ENCODE peak calls at places on chromosomes 2 and 18, in nine cellular contexts. One of them, this sample, is unnamed.

GRCh38 chr18:25335062-25335461 is 16.9 kb downstream of the ZNF521 start:
- DNase-seq in neural crest cell: no peak
- DNase-seq in GM13977: no peak
- DNase-seq in tibial artery: no peak
- DNase-seq in GM23338: no peak
- DNase-seq in D721Med: no peak
- DNase-seq in ovary: no peak
- DNase-seq in RWPE1: no peak
- DNase-seq in NB4: no peak
- DNase-seq in this sample: no peak

GRCh38 chr2:161306919-161307318 is 1.3 kb upstream of the PSMD14 start:
- DNase-seq in neural crest cell: no peak
- DNase-seq in GM13977: no peak
- DNase-seq in tibial artery: no peak
- DNase-seq in GM23338: peak
- DNase-seq in D721Med: no peak
- DNase-seq in ovary: no peak
- DNase-seq in RWPE1: no peak
- DNase-seq in NB4: peak
- DNase-seq in this sample: no peak

GRCh38 chr2:222568866-222569265 is 87.0 kb downstream of the FARSB start:
- DNase-seq in neural crest cell: no peak
- DNase-seq in GM13977: no peak
- DNase-seq in tibial artery: no peak
- DNase-seq in GM23338: peak
- DNase-seq in D721Med: no peak
- DNase-seq in ovary: peak
- DNase-seq in RWPE1: no peak
- DNase-seq in NB4: no peak
- DNase-seq in this sample: no peak

GRCh38 chr2:216057688-216058193 is 23.9 kb downstream of the PECR start:
- DNase-seq in neural crest cell: no peak
- DNase-seq in GM13977: peak
- DNase-seq in tibial artery: no peak
- DNase-seq in GM23338: peak
- DNase-seq in D721Med: no peak
- DNase-seq in ovary: no peak
- DNase-seq in RWPE1: peak
- DNase-seq in NB4: peak
- DNase-seq in this sample: peak

GRCh38 chr18:9094307-9095226 is 7.9 kb upstream of the NDUFV2 start:
- DNase-seq in neural crest cell: no peak
- DNase-seq in GM13977: no peak
- DNase-seq in tibial artery: no peak
- DNase-seq in GM23338: no peak
- DNase-seq in D721Med: no peak
- DNase-seq in ovary: no peak
- DNase-seq in RWPE1: peak
- DNase-seq in NB4: no peak
- DNase-seq in this sample: no peak

GRCh38 chr18:30527917-30528316 is 514.6 kb downstream of the DSC3 start:
- DNase-seq in neural crest cell: no peak
- DNase-seq in GM13977: no peak
- DNase-seq in tibial artery: no peak
- DNase-seq in GM23338: no peak
- DNase-seq in D721Med: no peak
- DNase-seq in ovary: no peak
- DNase-seq in RWPE1: no peak
- DNase-seq in NB4: no peak
- DNase-seq in this sample: no peak

GRCh38 chr18:28039078-28039477 is 137.9 kb downstream of the CDH2 start:
- DNase-seq in neural crest cell: no peak
- DNase-seq in GM13977: no peak
- DNase-seq in tibial artery: no peak
- DNase-seq in GM23338: no peak
- DNase-seq in D721Med: no peak
- DNase-seq in ovary: no peak
- DNase-seq in RWPE1: peak
- DNase-seq in NB4: no peak
- DNase-seq in this sample: no peak

GRCh38 chr2:63589148-63589972 is 597 bp downstream of the MDH1 start:
- DNase-seq in neural crest cell: no peak
- DNase-seq in GM13977: no peak
- DNase-seq in tibial artery: no peak
- DNase-seq in GM23338: peak
- DNase-seq in D721Med: no peak
- DNase-seq in ovary: no peak
- DNase-seq in RWPE1: peak
- DNase-seq in NB4: peak
- DNase-seq in this sample: no peak

GRCh38 chr18:68803371-68803770 is 5.5 kb downstream of the CCDC102B start:
- DNase-seq in neural crest cell: no peak
- DNase-seq in GM13977: no peak
- DNase-seq in tibial artery: peak
- DNase-seq in GM23338: no peak
- DNase-seq in D721Med: peak
- DNase-seq in ovary: no peak
- DNase-seq in RWPE1: no peak
- DNase-seq in NB4: no peak
- DNase-seq in this sample: peak

GRCh38 chr2:195666113-195666712 is 9.2 kb downstream of the SLC39A10 start:
- DNase-seq in neural crest cell: no peak
- DNase-seq in GM13977: no peak
- DNase-seq in tibial artery: no peak
- DNase-seq in GM23338: no peak
- DNase-seq in D721Med: no peak
- DNase-seq in ovary: no peak
- DNase-seq in RWPE1: no peak
- DNase-seq in NB4: no peak
- DNase-seq in this sample: no peak

GRCh38 chr2:240251848-240252190 is 111.4 kb upstream of the OTOS start:
- DNase-seq in neural crest cell: no peak
- DNase-seq in GM13977: no peak
- DNase-seq in tibial artery: peak
- DNase-seq in GM23338: no peak
- DNase-seq in D721Med: no peak
- DNase-seq in ovary: no peak
- DNase-seq in RWPE1: no peak
- DNase-seq in NB4: no peak
- DNase-seq in this sample: no peak

GRCh38 chr18:46497129-46497528 is 159.9 kb downstream of the LOXHD1 start:
- DNase-seq in neural crest cell: peak
- DNase-seq in GM13977: no peak
- DNase-seq in tibial artery: no peak
- DNase-seq in GM23338: peak
- DNase-seq in D721Med: no peak
- DNase-seq in ovary: no peak
- DNase-seq in RWPE1: peak
- DNase-seq in NB4: peak
- DNase-seq in this sample: no peak

GRCh38 chr2:226077031-226077430 is 677.5 kb downstream of the NYAP2 start:
- DNase-seq in neural crest cell: no peak
- DNase-seq in GM13977: no peak
- DNase-seq in tibial artery: no peak
- DNase-seq in GM23338: no peak
- DNase-seq in D721Med: no peak
- DNase-seq in ovary: no peak
- DNase-seq in RWPE1: no peak
- DNase-seq in NB4: no peak
- DNase-seq in this sample: no peak

GRCh38 chr2:189933041-189933440 is 129.5 kb downstream of the MSTN start:
- DNase-seq in neural crest cell: no peak
- DNase-seq in GM13977: peak
- DNase-seq in tibial artery: no peak
- DNase-seq in GM23338: no peak
- DNase-seq in D721Med: no peak
- DNase-seq in ovary: no peak
- DNase-seq in RWPE1: no peak
- DNase-seq in NB4: no peak
- DNase-seq in this sample: no peak

GRCh38 chr2:177344316-177344715 is 48.3 kb upstream of the AGPS start:
- DNase-seq in neural crest cell: no peak
- DNase-seq in GM13977: no peak
- DNase-seq in tibial artery: no peak
- DNase-seq in GM23338: no peak
- DNase-seq in D721Med: no peak
- DNase-seq in ovary: no peak
- DNase-seq in RWPE1: no peak
- DNase-seq in NB4: no peak
- DNase-seq in this sample: no peak
- TF ChIP-seq CTCF in neural crest cell: peak
- TF ChIP-seq CTCF in GM13977: no peak
- TF ChIP-seq CTCF in tibial artery: no peak
- TF ChIP-seq CTCF in GM23338: peak
- TF ChIP-seq CTCF in D721Med: no peak
- TF ChIP-seq CTCF in ovary: no peak
- TF ChIP-seq CTCF in RWPE1: no peak
- TF ChIP-seq CTCF in NB4: no peak
- TF ChIP-seq CTCF in this sample: no peak

DNA sequence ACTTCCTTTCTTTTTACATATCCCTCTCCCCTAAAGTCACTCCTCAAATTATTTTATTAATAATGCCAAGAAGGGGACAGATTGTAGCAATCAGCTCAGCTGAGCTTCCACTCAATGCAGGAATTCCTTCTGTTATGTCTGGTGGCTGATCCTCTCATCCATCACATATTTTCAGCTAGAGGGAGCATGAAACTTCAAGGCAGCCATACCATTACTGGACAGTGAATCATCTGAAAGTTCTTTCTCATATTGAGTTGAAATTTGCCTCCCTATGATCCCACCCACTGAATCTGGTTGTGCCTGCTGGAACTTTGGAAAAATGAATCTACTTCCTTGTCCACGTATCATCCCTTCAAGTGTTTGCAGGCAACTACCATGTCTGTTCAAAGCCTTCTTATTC is 11.2 kb downstream of the ZNF385B start:
- DNase-seq in neural crest cell: no peak
- DNase-seq in GM13977: no peak
- DNase-seq in tibial artery: no peak
- DNase-seq in GM23338: no peak
- DNase-seq in D721Med: no peak
- DNase-seq in ovary: no peak
- DNase-seq in RWPE1: peak
- DNase-seq in NB4: no peak
- DNase-seq in this sample: no peak
- TF ChIP-seq CTCF in neural crest cell: no peak
- TF ChIP-seq CTCF in GM13977: no peak
- TF ChIP-seq CTCF in tibial artery: no peak
- TF ChIP-seq CTCF in GM23338: peak
- TF ChIP-seq CTCF in D721Med: no peak
- TF ChIP-seq CTCF in ovary: no peak
- TF ChIP-seq CTCF in RWPE1: no peak
- TF ChIP-seq CTCF in NB4: no peak
- TF ChIP-seq CTCF in this sample: no peak

GRCh38 chr18:34611904-34612303 is 98.2 kb upstream of the DTNA start:
- DNase-seq in neural crest cell: no peak
- DNase-seq in GM13977: no peak
- DNase-seq in tibial artery: no peak
- DNase-seq in GM23338: no peak
- DNase-seq in D721Med: no peak
- DNase-seq in ovary: no peak
- DNase-seq in RWPE1: no peak
- DNase-seq in NB4: no peak
- DNase-seq in this sample: no peak

GRCh38 chr18:34608064-34608463 is 102.0 kb upstream of the DTNA start:
- DNase-seq in neural crest cell: no peak
- DNase-seq in GM13977: no peak
- DNase-seq in tibial artery: no peak
- DNase-seq in GM23338: no peak
- DNase-seq in D721Med: no peak
- DNase-seq in ovary: no peak
- DNase-seq in RWPE1: no peak
- DNase-seq in NB4: no peak
- DNase-seq in this sample: no peak

GRCh38 chr18:34609991-34610658 is 100.0 kb upstream of the DTNA start:
- DNase-seq in neural crest cell: no peak
- DNase-seq in GM13977: no peak
- DNase-seq in tibial artery: no peak
- DNase-seq in GM23338: no peak
- DNase-seq in D721Med: no peak
- DNase-seq in ovary: no peak
- DNase-seq in RWPE1: no peak
- DNase-seq in NB4: no peak
- DNase-seq in this sample: no peak
- TF ChIP-seq CTCF in neural crest cell: no peak
- TF ChIP-seq CTCF in GM13977: no peak
- TF ChIP-seq CTCF in tibial artery: no peak
- TF ChIP-seq CTCF in GM23338: no peak
- TF ChIP-seq CTCF in D721Med: no peak
- TF ChIP-seq CTCF in ovary: no peak
- TF ChIP-seq CTCF in RWPE1: no peak
- TF ChIP-seq CTCF in NB4: no peak
- TF ChIP-seq CTCF in this sample: no peak

GRCh38 chr18:80170395-80171094 is 61.5 kb downstream of the ADNP2 start:
- DNase-seq in neural crest cell: no peak
- DNase-seq in GM13977: no peak
- DNase-seq in tibial artery: no peak
- DNase-seq in GM23338: no peak
- DNase-seq in D721Med: no peak
- DNase-seq in ovary: no peak
- DNase-seq in RWPE1: no peak
- DNase-seq in NB4: no peak
- DNase-seq in this sample: no peak
- TF ChIP-seq CTCF in neural crest cell: no peak
- TF ChIP-seq CTCF in GM13977: no peak
- TF ChIP-seq CTCF in tibial artery: no peak
- TF ChIP-seq CTCF in GM23338: no peak
- TF ChIP-seq CTCF in D721Med: no peak
- TF ChIP-seq CTCF in ovary: no peak
- TF ChIP-seq CTCF in RWPE1: no peak
- TF ChIP-seq CTCF in NB4: no peak
- TF ChIP-seq CTCF in this sample: no peak

GRCh38 chr2:24024018-24024417 is 14.1 kb downstream of the MFSD2B start:
- DNase-seq in neural crest cell: no peak
- DNase-seq in GM13977: no peak
- DNase-seq in tibial artery: no peak
- DNase-seq in GM23338: peak
- DNase-seq in D721Med: no peak
- DNase-seq in ovary: peak
- DNase-seq in RWPE1: no peak
- DNase-seq in NB4: no peak
- DNase-seq in this sample: no peak
- TF ChIP-seq CTCF in neural crest cell: no peak
- TF ChIP-seq CTCF in GM13977: peak
- TF ChIP-seq CTCF in tibial artery: no peak
- TF ChIP-seq CTCF in GM23338: peak
- TF ChIP-seq CTCF in D721Med: no peak
- TF ChIP-seq CTCF in ovary: no peak
- TF ChIP-seq CTCF in RWPE1: no peak
- TF ChIP-seq CTCF in NB4: peak
- TF ChIP-seq CTCF in this sample: no peak

DNA sequence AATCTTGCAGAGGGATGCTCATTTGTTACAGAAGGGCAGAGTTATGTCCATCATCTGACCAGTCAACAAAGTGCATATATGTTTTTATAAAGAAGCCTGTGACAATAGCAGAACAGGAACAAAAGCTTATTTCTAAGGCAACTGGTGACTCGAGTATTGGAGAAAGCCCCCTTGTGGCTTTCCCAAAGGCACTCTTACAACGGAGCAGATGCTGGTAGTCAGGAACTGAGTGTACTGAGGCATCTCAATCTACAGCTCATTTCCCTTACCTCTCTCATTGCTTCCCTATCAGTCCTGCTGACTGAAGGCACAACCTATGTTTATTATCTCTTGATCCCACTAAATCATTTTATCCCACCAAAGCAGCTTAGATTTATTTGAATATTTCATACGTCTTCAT is 557.1 kb upstream of the CHAC2 start:
- DNase-seq in neural crest cell: no peak
- DNase-seq in GM13977: no peak
- DNase-seq in tibial artery: no peak
- DNase-seq in GM23338: peak
- DNase-seq in D721Med: no peak
- DNase-seq in ovary: no peak
- DNase-seq in RWPE1: no peak
- DNase-seq in NB4: no peak
- DNase-seq in this sample: no peak
- TF ChIP-seq CTCF in neural crest cell: peak
- TF ChIP-seq CTCF in GM13977: no peak
- TF ChIP-seq CTCF in tibial artery: no peak
- TF ChIP-seq CTCF in GM23338: peak
- TF ChIP-seq CTCF in D721Med: no peak
- TF ChIP-seq CTCF in ovary: no peak
- TF ChIP-seq CTCF in RWPE1: no peak
- TF ChIP-seq CTCF in NB4: no peak
- TF ChIP-seq CTCF in this sample: no peak